ENCODE peak calls at places on chromosomes 2 and 18, in five cellular contexts. J is GM20000, A is prostate gland, F is astrocyte of the spinal cord, M is brain microvascular endothelial cell. O is an unnamed sample.

GRCh38 chr2:157497603-157498314 is 53.9 kb upstream of the CYTIP start:
- DNase-seq in J (peak), A (no peak), F (peak), M (peak), O (peak)

GRCh38 chr2:187529977-187530721 is 24.1 kb downstream of the TFPI start:
- DNase-seq in J (no peak), A (no peak), F (no peak), M (no peak), O (no peak)

GRCh38 chr2:48080534-48081316 is 174.4 kb upstream of the FBXO11 start:
- DNase-seq in J (no peak), A (no peak), F (no peak), M (no peak), O (no peak)

GRCh38 chr18:49178736-49179135 is 228.0 kb upstream of the SMAD7 start:
- DNase-seq in J (no peak), A (no peak), F (peak), M (peak), O (no peak)

GRCh38 chr2:236085647-236086046 is 82.5 kb downstream of the GBX2 start:
- DNase-seq in J (no peak), A (no peak), F (no peak), M (no peak), O (no peak)

GRCh38 chr2:234453216-234453615 is 43.7 kb downstream of the ARL4C start:
- DNase-seq in J (no peak), A (no peak), F (no peak), M (no peak), O (no peak)

GRCh38 chr18:69956037-69956436 is 8.4 kb upstream of the CD226 start:
- DNase-seq in J (no peak), A (no peak), F (no peak), M (no peak), O (no peak)

GRCh38 chr18:79862562-79862961 is 64.8 kb downstream of the KCNG2 start:
- DNase-seq in J (no peak), A (no peak), F (no peak), M (no peak), O (no peak)

GRCh38 chr2:71609029-71609428 is 155.7 kb downstream of the DYSF start:
- DNase-seq in J (no peak), A (no peak), F (no peak), M (no peak), O (no peak)

GRCh38 chr2:197822333-197822732 is 17.9 kb downstream of the PLCL1 start:
- DNase-seq in J (no peak), A (no peak), F (no peak), M (no peak), O (no peak)

GRCh38 chr2:225041210-225041870 is 928 bp downstream of the DOCK10 start:
- DNase-seq in J (peak), A (no peak), F (peak), M (peak), O (peak)

GRCh38 chr2:28067602-28068001 is 177.1 kb downstream of the BABAM2 start:
- DNase-seq in J (no peak), A (no peak), F (no peak), M (no peak), O (no peak)

GRCh38 chr2:229154381-229154780 is 116.7 kb downstream of the PID1 start:
- DNase-seq in J (no peak), A (no peak), F (peak), M (peak), O (peak)

GRCh38 chr2:160493227-160494028 is at the start of gene RBMS1:
- DNase-seq in J (peak), A (peak), F (peak), M (peak), O (peak)

GRCh38 chr2:19617251-19617650 is 258.8 kb upstream of the OSR1 start:
- DNase-seq in J (no peak), A (no peak), F (no peak), M (no peak), O (no peak)

GRCh38 chr2:120348134-120349103 is 2.5 kb downstream of the INHBB start:
- DNase-seq in J (no peak), A (peak), F (no peak), M (no peak), O (no peak)

GRCh38 chr2:215830313-215830712 is 183.0 kb downstream of the MREG start:
- DNase-seq in J (no peak), A (no peak), F (peak), M (no peak), O (peak)

GRCh38 chr18:58325521-58325908 is 281.5 kb downstream of the NEDD4L start:
- DNase-seq in J (no peak), A (no peak), F (no peak), M (no peak), O (peak)

GRCh38 chr18:75247601-75248421 is 37.2 kb downstream of the TSHZ1 start:
- DNase-seq in J (peak), A (no peak), F (peak), M (peak), O (peak)

GRCh38 chr18:67924656-67925055 is 408.1 kb upstream of the DSEL start:
- DNase-seq in J (no peak), A (no peak), F (no peak), M (no peak), O (no peak)

GRCh38 chr2:33530614-33531344 is 54.3 kb downstream of the RASGRP3 start:
- DNase-seq in J (peak), A (no peak), F (no peak), M (no peak), O (no peak)

GRCh38 chr2:9336209-9336533 is 87.2 kb downstream of the ITGB1BP1 start:
- DNase-seq in J (no peak), A (no peak), F (peak), M (peak), O (no peak)

GRCh38 chr18:28086530-28087172 is 90.3 kb downstream of the CDH2 start:
- DNase-seq in J (no peak), A (no peak), F (peak), M (peak), O (no peak)

GRCh38 chr2:10482979-10483378 is 34.9 kb upstream of the ODC1 start:
- DNase-seq in J (no peak), A (no peak), F (no peak), M (no peak), O (no peak)

GRCh38 chr2:102025016-102025491 is 33.3 kb downstream of the IL1R2 start:
- DNase-seq in J (peak), A (no peak), F (peak), M (no peak), O (peak)

GRCh38 chr2:145792745-145793144 is 1272.8 kb upstream of the ZEB2 start:
- DNase-seq in J (no peak), A (no peak), F (no peak), M (no peak), O (no peak)

GRCh38 chr18:2927745-2928144 is 80.9 kb downstream of the EMILIN2 start:
- DNase-seq in J (no peak), A (no peak), F (no peak), M (no peak), O (no peak)

GRCh38 chr18:35982404-35983114 is 10.1 kb downstream of the RMP24 start:
- DNase-seq in J (no peak), A (no peak), F (peak), M (peak), O (peak)

GRCh38 chr2:204145197-204146190 is 208.9 kb downstream of the ICOS start:
- DNase-seq in J (peak), A (peak), F (peak), M (peak), O (peak)

GRCh38 chr2:143255899-143256298 is 126.7 kb downstream of the ARHGAP15 start:
- DNase-seq in J (peak), A (no peak), F (no peak), M (no peak), O (no peak)

GRCh38 chr2:5696351-5696740 is 4.2 kb downstream of the SOX11 start:
- DNase-seq in J (no peak), A (no peak), F (peak), M (peak), O (no peak)

GRCh38 chr2:13558368-13558767 is 841.6 kb downstream of the TRIB2 start:
- DNase-seq in J (no peak), A (no peak), F (peak), M (peak), O (no peak)

GRCh38 chr2:54423213-54423612 is 32.9 kb upstream of the SPTBN1 start:
- DNase-seq in J (no peak), A (no peak), F (no peak), M (no peak), O (no peak)

GRCh38 chr2:99852376-99852934 is 289.9 kb downstream of the AFF3 start:
- DNase-seq in J (no peak), A (no peak), F (no peak), M (no peak), O (no peak)

GRCh38 chr2:2715036-2715818 is 384.2 kb upstream of the MYT1L start:
- DNase-seq in J (no peak), A (no peak), F (no peak), M (no peak), O (no peak)

GRCh38 chr2:219748673-219749570 is 121.5 kb downstream of the SLC4A3 start:
- DNase-seq in J (no peak), A (no peak), F (no peak), M (no peak), O (no peak)

GRCh38 chr18:61587865-61588264 is 254.6 kb downstream of the CDH20 start:
- DNase-seq in J (no peak), A (no peak), F (no peak), M (no peak), O (no peak)

DNA sequence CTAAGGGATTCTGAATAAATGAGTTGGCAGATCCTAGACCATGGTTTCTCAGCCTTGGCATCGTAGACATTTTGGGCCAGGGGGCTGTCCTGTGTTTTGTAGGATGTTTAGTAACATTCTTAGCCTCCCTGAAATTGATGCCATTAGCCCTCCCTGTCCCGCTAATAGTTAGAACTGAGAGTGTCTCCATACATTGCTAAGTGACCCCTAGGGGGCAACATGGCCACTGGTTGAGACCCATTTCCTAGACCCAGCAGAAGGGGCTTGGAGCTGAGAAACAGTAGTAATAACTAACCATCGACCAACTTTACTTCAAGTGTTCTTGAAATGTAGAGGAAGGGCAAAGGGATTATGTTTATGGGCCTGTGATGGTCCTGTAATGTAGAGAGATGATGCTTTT is 40.8 kb downstream of the KCMF1 start:
- DNase-seq in J (no peak), A (no peak), F (no peak), M (no peak), O (no peak)
- TF ChIP-seq CTCF in J (no peak), A (no peak), F (no peak), M (peak), O (peak)

DNA sequence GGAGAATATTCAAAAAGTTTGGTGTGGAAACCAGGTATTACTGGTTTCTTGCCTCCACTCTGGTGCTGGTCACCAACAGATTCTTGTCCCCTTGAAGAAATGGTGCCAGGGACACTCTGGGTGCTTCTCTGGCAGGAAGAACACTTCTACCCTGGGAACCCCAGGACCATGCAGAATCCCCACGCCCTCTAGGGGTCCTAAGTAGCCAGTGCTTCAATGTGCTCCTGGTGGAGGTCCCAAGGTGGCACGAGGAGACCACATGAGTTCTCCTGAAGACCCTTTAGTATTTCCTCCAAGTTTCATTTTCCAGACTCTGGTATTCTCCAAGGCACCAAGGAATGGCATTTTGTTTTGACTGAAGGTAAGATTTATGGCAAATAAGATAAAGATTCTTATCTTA is 380.6 kb downstream of the TSN start:
- DNase-seq in J (peak), A (no peak), F (no peak), M (no peak), O (no peak)
- TF ChIP-seq CTCF in J (peak), A (no peak), F (no peak), M (peak), O (peak)

DNA sequence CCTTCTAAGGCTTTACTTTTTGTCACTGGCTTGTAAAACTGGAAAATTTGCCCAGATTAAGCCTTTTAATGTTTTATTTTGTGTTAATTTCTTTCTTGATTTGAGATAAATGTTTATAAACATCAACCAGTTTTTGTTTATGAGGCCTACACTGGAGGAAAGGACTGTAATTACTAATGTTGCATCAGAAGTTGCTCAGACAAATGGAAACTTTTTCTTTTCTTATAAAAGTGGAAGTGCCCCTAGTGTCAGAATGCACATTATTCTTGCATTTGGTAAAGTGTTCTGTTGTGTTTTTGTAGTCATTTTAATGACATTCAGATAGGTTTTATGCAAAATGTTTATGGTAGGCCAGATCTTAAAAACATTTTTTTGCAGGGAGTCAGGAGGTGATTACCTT is 25.3 kb downstream of the LCLAT1 start:
- DNase-seq in J (peak), A (no peak), F (no peak), M (no peak), O (no peak)
- TF ChIP-seq CTCF in J (no peak), A (no peak), F (no peak), M (no peak), O (peak)

GRCh38 chr2:40213071-40213470 is 238.8 kb downstream of the SLC8A1 start:
- DNase-seq in J (no peak), A (no peak), F (peak), M (peak), O (peak)
- TF ChIP-seq CTCF in J (no peak), A (no peak), F (peak), M (peak), O (peak)

GRCh38 chr2:192940767-192941166 is 746.0 kb upstream of the TMEFF2 start:
- DNase-seq in J (no peak), A (no peak), F (no peak), M (no peak), O (no peak)
- TF ChIP-seq CTCF in J (no peak), A (no peak), F (no peak), M (no peak), O (no peak)

GRCh38 chr2:74372674-74373073 is 7.4 kb downstream of the DCTN1 start:
- DNase-seq in J (no peak), A (no peak), F (no peak), M (no peak), O (no peak)

GRCh38 chr2:74373985-74374384 is 6.1 kb downstream of the DCTN1 start:
- DNase-seq in J (no peak), A (no peak), F (no peak), M (no peak), O (no peak)

GRCh38 chr2:74369976-74370375 is 10.1 kb downstream of the DCTN1 start:
- DNase-seq in J (no peak), A (no peak), F (no peak), M (no peak), O (no peak)

GRCh38 chr2:74373189-74373588 is 6.9 kb downstream of the DCTN1 start:
- DNase-seq in J (no peak), A (no peak), F (no peak), M (no peak), O (no peak)

GRCh38 chr2:74371421-74371820 is 8.7 kb downstream of the DCTN1 start:
- DNase-seq in J (no peak), A (no peak), F (no peak), M (no peak), O (no peak)
- TF ChIP-seq CTCF in J (no peak), A (no peak), F (no peak), M (no peak), O (no peak)

GRCh38 chr2:104523921-104524320 is 330.0 kb upstream of the POU3F3 start:
- DNase-seq in J (no peak), A (no peak), F (no peak), M (no peak), O (no peak)

GRCh38 chr2:104518256-104518655 is 335.7 kb upstream of the POU3F3 start:
- DNase-seq in J (no peak), A (no peak), F (no peak), M (no peak), O (no peak)

DNA sequence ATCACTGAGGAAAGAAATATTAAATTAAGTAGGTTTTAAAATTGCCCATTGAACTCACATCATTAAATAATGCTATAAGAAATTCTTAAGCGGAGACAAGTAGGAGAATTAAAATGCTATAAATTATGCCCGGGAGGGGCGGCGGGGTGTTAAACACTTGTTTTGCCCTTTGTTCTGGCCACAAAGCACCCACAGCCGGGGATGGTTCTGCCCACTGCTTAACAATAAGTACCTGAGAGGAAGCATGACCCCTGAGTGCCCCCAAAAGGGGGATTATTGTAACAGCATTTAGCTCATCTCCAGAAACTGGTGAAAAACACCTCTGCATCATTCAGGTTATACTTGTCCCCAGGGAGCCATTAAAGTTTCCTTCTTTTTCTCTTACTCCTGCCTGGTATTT is 332.7 kb upstream of the POU3F3 start:
- DNase-seq in J (no peak), A (no peak), F (no peak), M (no peak), O (no peak)
- TF ChIP-seq CTCF in J (no peak), A (no peak), F (no peak), M (no peak), O (no peak)

GRCh38 chr2:238306680-238306998 is 13.7 kb upstream of the TRAF3IP1 start:
- DNase-seq in J (no peak), A (no peak), F (no peak), M (no peak), O (no peak)

GRCh38 chr2:238302751-238303150 is 14.3 kb upstream of the PER2 start:
- DNase-seq in J (no peak), A (no peak), F (no peak), M (no peak), O (no peak)

GRCh38 chr2:238304116-238304515 is 15.7 kb upstream of the PER2 start:
- DNase-seq in J (no peak), A (no peak), F (no peak), M (no peak), O (no peak)

GRCh38 chr2:238305965-238306679 is 14.2 kb upstream of the TRAF3IP1 start:
- DNase-seq in J (no peak), A (no peak), F (no peak), M (no peak), O (no peak)

DNA sequence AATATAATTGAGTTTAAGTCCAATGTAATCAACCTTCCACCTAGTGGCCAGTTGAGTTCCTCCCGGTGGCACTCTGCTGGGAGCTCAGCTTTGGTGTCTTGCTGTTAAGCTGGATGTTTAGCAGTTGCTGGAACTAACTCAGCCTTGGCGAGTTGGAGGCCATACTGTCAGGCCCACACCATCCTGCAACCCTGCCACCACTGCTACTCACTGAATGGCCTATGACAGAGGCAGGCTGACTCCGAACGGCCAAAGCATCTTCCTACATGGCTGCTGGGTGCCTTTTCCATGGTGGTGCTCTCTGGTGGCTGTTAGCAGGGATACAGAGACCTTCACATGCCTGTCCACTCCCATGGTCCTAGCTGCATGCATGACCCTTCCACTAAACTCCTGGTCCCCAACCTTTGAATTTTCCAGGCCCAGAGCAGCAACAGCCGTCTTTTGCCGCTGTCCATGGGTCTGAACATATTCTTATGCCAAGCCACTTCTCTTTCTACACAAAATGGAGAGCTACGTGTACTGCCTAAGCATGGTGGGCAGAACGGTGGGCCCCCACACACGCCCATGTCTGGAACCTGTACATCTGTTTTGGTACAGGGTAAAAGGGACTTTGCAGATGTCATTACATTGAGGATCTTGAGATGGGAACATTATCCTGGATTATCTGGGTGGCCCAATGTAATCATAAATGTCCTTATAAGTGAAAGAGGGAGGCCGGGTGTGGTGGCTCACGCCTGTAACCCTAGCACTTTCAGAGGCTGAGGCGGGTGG is 15.0 kb upstream of the TRAF3IP1 start:
- DNase-seq in J (no peak), A (no peak), F (no peak), M (no peak), O (no peak)
- TF ChIP-seq CTCF in J (no peak), A (no peak), F (peak), M (peak), O (peak)

O was measured in HFFc6.